ENCODE peak calls at places on chromosomes 1 and 21, in six cellular contexts. One of them, this sample, is unnamed.

GRCh38 chr1:17208546-17208945 is 3.6 kb downstream of the PADI1 start:
- DNase-seq in RCC 7860: no peak
- DNase-seq in amygdala: no peak
- DNase-seq in mucosa of descending colon: no peak
- DNase-seq in neural progenitor cell: no peak
- DNase-seq in A549: no peak
- DNase-seq in this sample: no peak

GRCh38 chr1:157993179-157994080 is at the start of gene KIRREL1:
- DNase-seq in RCC 7860: peak; percentile 40
- DNase-seq in amygdala: no peak
- DNase-seq in mucosa of descending colon: no peak
- DNase-seq in neural progenitor cell: peak; percentile 76
- DNase-seq in A549: peak; percentile 68
- DNase-seq in this sample: peak; percentile 51

GRCh38 chr21:46264046-46264689 is 21.2 kb downstream of the MCM3AP start:
- DNase-seq in RCC 7860: no peak
- DNase-seq in amygdala: no peak
- DNase-seq in mucosa of descending colon: no peak
- DNase-seq in neural progenitor cell: no peak
- DNase-seq in A549: no peak
- DNase-seq in this sample: no peak

GRCh38 chr1:230310381-230311163 is 115.6 kb downstream of the PGBD5 start:
- DNase-seq in RCC 7860: peak; percentile 66
- DNase-seq in amygdala: peak; percentile 35
- DNase-seq in mucosa of descending colon: no peak
- DNase-seq in neural progenitor cell: peak; percentile 90
- DNase-seq in A549: peak; percentile 71
- DNase-seq in this sample: peak; percentile 57

GRCh38 chr21:46098303-46099141 is 610 bp downstream of the COL6A2 start:
- DNase-seq in RCC 7860: no peak
- DNase-seq in amygdala: no peak
- DNase-seq in mucosa of descending colon: peak; percentile 44
- DNase-seq in neural progenitor cell: peak; percentile 37
- DNase-seq in A549: no peak
- DNase-seq in this sample: peak; percentile 7

GRCh38 chr1:175036476-175036875 is 13.3 kb upstream of the MRPS14 start:
- DNase-seq in RCC 7860: no peak
- DNase-seq in amygdala: no peak
- DNase-seq in mucosa of descending colon: no peak
- DNase-seq in neural progenitor cell: no peak
- DNase-seq in A549: no peak
- DNase-seq in this sample: no peak

GRCh38 chr1:151773698-151774097 is 10.4 kb upstream of the MRPL9 start:
- DNase-seq in RCC 7860: peak; percentile 64
- DNase-seq in amygdala: no peak
- DNase-seq in mucosa of descending colon: no peak
- DNase-seq in neural progenitor cell: no peak
- DNase-seq in A549: no peak
- DNase-seq in this sample: no peak

GRCh38 chr1:25565188-25565591 is 21.8 kb downstream of the LDLRAP1 start:
- DNase-seq in RCC 7860: no peak
- DNase-seq in amygdala: no peak
- DNase-seq in mucosa of descending colon: no peak
- DNase-seq in neural progenitor cell: no peak
- DNase-seq in A549: no peak
- DNase-seq in this sample: no peak

GRCh38 chr1:79815115-79815514 is 808.6 kb upstream of the ADGRL4 start:
- DNase-seq in RCC 7860: no peak
- DNase-seq in amygdala: no peak
- DNase-seq in mucosa of descending colon: no peak
- DNase-seq in neural progenitor cell: no peak
- DNase-seq in A549: no peak
- DNase-seq in this sample: no peak

GRCh38 chr1:226675720-226676357 is 63.2 kb downstream of the ITPKB start:
- DNase-seq in RCC 7860: no peak
- DNase-seq in amygdala: no peak
- DNase-seq in mucosa of descending colon: no peak
- DNase-seq in neural progenitor cell: no peak
- DNase-seq in A549: no peak
- DNase-seq in this sample: no peak

GRCh38 chr1:227947678-227948492 is at the start of gene WNT9A:
- DNase-seq in RCC 7860: no peak
- DNase-seq in amygdala: no peak
- DNase-seq in mucosa of descending colon: peak; percentile 58
- DNase-seq in neural progenitor cell: peak; percentile 94
- DNase-seq in A549: peak; percentile 33
- DNase-seq in this sample: peak; percentile 36

GRCh38 chr1:175000697-175001187 is 995 bp downstream of the CACYBP start:
- DNase-seq in RCC 7860: peak; percentile 14
- DNase-seq in amygdala: no peak
- DNase-seq in mucosa of descending colon: no peak
- DNase-seq in neural progenitor cell: no peak
- DNase-seq in A549: no peak
- DNase-seq in this sample: no peak

GRCh38 chr1:24293392-24294227 is 25.5 kb upstream of the GRHL3 start:
- DNase-seq in RCC 7860: no peak
- DNase-seq in amygdala: no peak
- DNase-seq in mucosa of descending colon: no peak
- DNase-seq in neural progenitor cell: no peak
- DNase-seq in A549: no peak
- DNase-seq in this sample: no peak

GRCh38 chr1:7278827-7279752 is 492.0 kb upstream of the VAMP3 start:
- DNase-seq in RCC 7860: no peak
- DNase-seq in amygdala: no peak
- DNase-seq in mucosa of descending colon: no peak
- DNase-seq in neural progenitor cell: no peak
- DNase-seq in A549: no peak
- DNase-seq in this sample: no peak

GRCh38 chr1:112444269-112444668 is 48.3 kb downstream of the CTTNBP2NL start:
- DNase-seq in RCC 7860: peak; percentile 60
- DNase-seq in amygdala: no peak
- DNase-seq in mucosa of descending colon: no peak
- DNase-seq in neural progenitor cell: no peak
- DNase-seq in A549: no peak
- DNase-seq in this sample: no peak

GRCh38 chr1:58896211-58897183 is 112.7 kb upstream of the JUN start:
- DNase-seq in RCC 7860: no peak
- DNase-seq in amygdala: no peak
- DNase-seq in mucosa of descending colon: peak; percentile 92
- DNase-seq in neural progenitor cell: peak; percentile 14
- DNase-seq in A549: no peak
- DNase-seq in this sample: peak; percentile 55

GRCh38 chr1:162627662-162628296 is 4.5 kb upstream of the DDR2 start:
- DNase-seq in RCC 7860: no peak
- DNase-seq in amygdala: no peak
- DNase-seq in mucosa of descending colon: no peak
- DNase-seq in neural progenitor cell: peak; percentile 37
- DNase-seq in A549: peak; percentile 45
- DNase-seq in this sample: no peak

GRCh38 chr1:176049582-176049981 is 157.5 kb downstream of the COP1 start:
- DNase-seq in RCC 7860: no peak
- DNase-seq in amygdala: no peak
- DNase-seq in mucosa of descending colon: no peak
- DNase-seq in neural progenitor cell: no peak
- DNase-seq in A549: no peak
- DNase-seq in this sample: no peak

GRCh38 chr21:45592208-45592619 is 50.0 kb upstream of the SLC19A1 start:
- DNase-seq in RCC 7860: no peak
- DNase-seq in amygdala: no peak
- DNase-seq in mucosa of descending colon: no peak
- DNase-seq in neural progenitor cell: no peak
- DNase-seq in A549: no peak
- DNase-seq in this sample: no peak

This sample was measured in pancreas.